ENCODE peak calls at places on chromosomes 1 and 21, in four cellular contexts. P is SK-N-SH, G is GM12878, K is K562. X is an unnamed sample.

GRCh38 chr1:31005617-31006166 is 59.8 kb downstream of the PUM1 start:
- DNase-seq in P (no peak), G (no peak), K (no peak), X (no peak)

GRCh38 chr21:37684115-37684493 is 232.2 kb downstream of the KCNJ6 start:
- DNase-seq in P (no peak), G (no peak), K (no peak), X (no peak)

GRCh38 chr21:27382404-27382803 is 415.5 kb upstream of the ADAMTS5 start:
- DNase-seq in P (no peak), G (no peak), K (no peak), X (no peak)

GRCh38 chr1:70140894-70141293 is 64.5 kb downstream of the LRRC40 start:
- DNase-seq in P (no peak), G (no peak), K (no peak), X (no peak)

GRCh38 chr1:48082271-48082925 is 85.2 kb upstream of the TRABD2B start:
- DNase-seq in P (peak; percentile 65), G (no peak), K (no peak), X (peak; percentile 27)

GRCh38 chr1:67162954-67163353 is 3.3 kb upstream of the IL23R start:
- DNase-seq in P (no peak), G (no peak), K (no peak), X (no peak)

GRCh38 chr1:116166011-116166571 is 54.9 kb downstream of the MAB21L3 start:
- DNase-seq in P (no peak), G (no peak), K (no peak), X (no peak)

GRCh38 chr1:230140221-230141001 is 73.4 kb downstream of the GALNT2 start:
- DNase-seq in P (no peak), G (no peak), K (no peak), X (no peak)

GRCh38 chr1:216616425-216616824 is 106.8 kb downstream of the ESRRG start:
- DNase-seq in P (no peak), G (no peak), K (no peak), X (no peak)

GRCh38 chr1:187665513-187665912 is 836.8 kb downstream of the PLA2G4A start:
- DNase-seq in P (no peak), G (no peak), K (no peak), X (no peak)

GRCh38 chr1:155127672-155128468 is at the start of gene EFNA1:
- DNase-seq in P (peak; percentile 84), G (no peak), K (peak; percentile 65), X (peak; percentile 71)

GRCh38 chr21:27771938-27772505 is 805.1 kb upstream of the ADAMTS5 start:
- DNase-seq in P (no peak), G (no peak), K (no peak), X (no peak)

GRCh38 chr1:50420689-50421365 is 2.4 kb downstream of the DMRTA2 start:
- DNase-seq in P (peak; percentile 54), G (no peak), K (no peak), X (peak; percentile 3)

GRCh38 chr1:21320410-21321107 is 30.3 kb upstream of the ECE1 start:
- DNase-seq in P (no peak), G (no peak), K (peak; percentile 59), X (no peak)

GRCh38 chr1:156494309-156494895 is 6.2 kb downstream of the MEF2D start:
- DNase-seq in P (no peak), G (no peak), K (no peak), X (no peak)

GRCh38 chr1:218674280-218674773 is 329.2 kb downstream of the TGFB2 start:
- DNase-seq in P (no peak), G (no peak), K (no peak), X (peak; percentile 31)

GRCh38 chr1:52403566-52404115 is 582 bp downstream of the ORC1 start:
- DNase-seq in P (peak; percentile 53), G (peak; percentile 41), K (peak; percentile 86), X (peak; percentile 61)

GRCh38 chr1:40658895-40659648 is 6.4 kb downstream of the RIMS3 start:
- DNase-seq in P (no peak), G (no peak), K (peak; percentile 67), X (no peak)

GRCh38 chr1:231335663-231336602 is 1.7 kb downstream of the EXOC8 start:
- DNase-seq in P (no peak), G (no peak), K (peak; percentile 21), X (no peak)

GRCh38 chr21:40681164-40681859 is 165.6 kb downstream of the DSCAM start:
- DNase-seq in P (peak; percentile 83), G (no peak), K (no peak), X (no peak)

GRCh38 chr1:112268408-112268807 is 127.6 kb upstream of the CTTNBP2NL start:
- DNase-seq in P (no peak), G (no peak), K (no peak), X (no peak)

GRCh38 chr1:156845055-156845952 is 13.6 kb downstream of the INSRR start:
- DNase-seq in P (peak; percentile 68), G (no peak), K (peak; percentile 66), X (no peak)

GRCh38 chr1:16430598-16430997 is 6.6 kb downstream of the SPATA21 start:
- DNase-seq in P (no peak), G (no peak), K (peak; percentile 81), X (peak; percentile 31)

GRCh38 chr1:239112092-239112491 is 274.3 kb upstream of the CHRM3 start:
- DNase-seq in P (no peak), G (no peak), K (no peak), X (no peak)

GRCh38 chr1:214702561-214702960 is 99.6 kb downstream of the CENPF start:
- DNase-seq in P (no peak), G (no peak), K (no peak), X (no peak)

GRCh38 chr21:44329086-44329889 is 9.9 kb downstream of the CFAP410 start:
- DNase-seq in P (peak; percentile 86), G (no peak), K (no peak), X (no peak)

GRCh38 chr1:71600023-71600422 is 519.2 kb upstream of the ZRANB2 start:
- DNase-seq in P (no peak), G (no peak), K (no peak), X (no peak)

GRCh38 chr1:33852711-33853110 is 11.2 kb upstream of the HMGB4 start:
- DNase-seq in P (no peak), G (no peak), K (no peak), X (no peak)

GRCh38 chr1:64097859-64098258 is 105.6 kb upstream of the UBE2U start:
- DNase-seq in P (no peak), G (no peak), K (no peak), X (no peak)

GRCh38 chr1:64095832-64096231 is 107.6 kb upstream of the UBE2U start:
- DNase-seq in P (no peak), G (no peak), K (no peak), X (no peak)

GRCh38 chr1:64098856-64099606 is 104.4 kb upstream of the UBE2U start:
- DNase-seq in P (no peak), G (no peak), K (no peak), X (no peak)

GRCh38 chr1:64098436-64098835 is 105.0 kb upstream of the UBE2U start:
- DNase-seq in P (no peak), G (no peak), K (no peak), X (no peak)

DNA sequence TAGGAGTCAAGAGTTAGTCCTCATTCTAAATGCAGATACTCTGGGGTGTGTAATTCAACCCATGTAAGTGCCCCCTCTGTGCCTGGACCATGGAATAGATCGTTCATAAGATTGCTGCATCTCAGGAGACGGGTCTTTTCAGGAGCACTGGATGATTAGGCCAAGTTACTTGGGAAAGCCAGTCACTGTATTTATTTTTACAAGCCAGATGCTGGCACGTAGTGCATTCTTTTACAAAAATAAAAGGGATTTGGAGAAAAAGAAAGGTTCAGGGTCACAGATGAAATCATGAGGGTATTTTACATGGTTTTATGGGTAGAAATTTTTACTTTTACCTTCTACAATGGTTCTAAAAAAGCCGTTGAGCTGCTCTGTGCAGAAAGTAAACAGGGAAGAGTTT is 102.6 kb upstream of the UBE2U start:
- DNase-seq in P (no peak), G (no peak), K (no peak), X (no peak)
- TF ChIP-seq FOXM1 in P (no peak), G (no peak), K (no peak), X (no peak)

GRCh38 chr1:24190970-24191570 is 4.0 kb upstream of the IFNLR1 start:
- DNase-seq in P (no peak), G (peak; percentile 80), K (no peak), X (no peak)

GRCh38 chr1:24186993-24187790 is at the start of gene IFNLR1:
- DNase-seq in P (peak; percentile 89), G (no peak), K (no peak), X (peak; percentile 77)

GRCh38 chr1:24186711-24186992 is 437 bp downstream of the IFNLR1 start:
- DNase-seq in P (no peak), G (no peak), K (no peak), X (no peak)

GRCh38 chr1:24191860-24192259 is 4.8 kb upstream of the IFNLR1 start:
- DNase-seq in P (no peak), G (no peak), K (peak; percentile 46), X (no peak)

DNA sequence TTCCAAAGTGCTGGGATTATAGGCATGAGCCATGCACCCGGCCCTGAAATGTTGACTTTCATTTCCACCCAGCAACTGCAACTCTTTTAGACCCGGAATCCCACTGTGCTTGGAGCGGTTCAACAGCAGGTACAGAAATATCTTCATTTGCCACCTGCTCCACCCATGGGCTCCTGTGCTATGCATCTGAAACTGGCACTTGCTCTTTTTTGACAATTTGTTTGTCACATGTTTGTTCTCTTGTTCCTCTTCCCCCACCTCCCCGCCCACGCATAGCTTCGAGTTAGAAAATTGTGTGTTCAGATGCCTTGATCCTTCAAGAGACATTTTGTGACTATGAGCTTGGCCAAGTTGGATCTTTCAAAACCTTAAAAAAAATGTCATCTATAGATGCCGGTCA is 2.4 kb upstream of the IFNLR1 start:
- DNase-seq in P (no peak), G (peak; percentile 80), K (no peak), X (no peak)
- TF ChIP-seq FOXM1 in P (no peak), G (no peak), K (no peak), X (no peak)

DNA sequence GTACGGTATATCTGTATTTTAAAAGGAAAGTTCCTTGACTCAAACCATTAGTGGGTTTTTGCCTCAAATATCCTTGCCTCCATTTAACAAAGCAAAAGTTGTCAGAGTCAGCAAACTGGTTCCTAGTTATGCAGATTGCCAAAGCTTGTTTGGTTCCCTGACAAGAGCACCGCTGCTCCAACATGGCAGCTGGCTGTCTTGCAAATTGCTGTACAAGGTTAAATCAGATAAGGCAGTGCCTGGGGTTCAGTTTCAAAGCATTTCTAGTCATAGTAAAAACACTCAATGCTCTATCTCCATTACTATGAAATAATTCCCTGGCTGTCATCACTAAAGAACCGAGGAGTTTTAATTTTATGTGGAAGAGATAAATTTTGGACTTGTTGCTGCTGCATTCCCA is 11.3 kb upstream of the CFAP107 start:
- DNase-seq in P (no peak), G (no peak), K (no peak), X (no peak)
- TF ChIP-seq FOXM1 in P (no peak), G (no peak), K (no peak), X (no peak)

DNA sequence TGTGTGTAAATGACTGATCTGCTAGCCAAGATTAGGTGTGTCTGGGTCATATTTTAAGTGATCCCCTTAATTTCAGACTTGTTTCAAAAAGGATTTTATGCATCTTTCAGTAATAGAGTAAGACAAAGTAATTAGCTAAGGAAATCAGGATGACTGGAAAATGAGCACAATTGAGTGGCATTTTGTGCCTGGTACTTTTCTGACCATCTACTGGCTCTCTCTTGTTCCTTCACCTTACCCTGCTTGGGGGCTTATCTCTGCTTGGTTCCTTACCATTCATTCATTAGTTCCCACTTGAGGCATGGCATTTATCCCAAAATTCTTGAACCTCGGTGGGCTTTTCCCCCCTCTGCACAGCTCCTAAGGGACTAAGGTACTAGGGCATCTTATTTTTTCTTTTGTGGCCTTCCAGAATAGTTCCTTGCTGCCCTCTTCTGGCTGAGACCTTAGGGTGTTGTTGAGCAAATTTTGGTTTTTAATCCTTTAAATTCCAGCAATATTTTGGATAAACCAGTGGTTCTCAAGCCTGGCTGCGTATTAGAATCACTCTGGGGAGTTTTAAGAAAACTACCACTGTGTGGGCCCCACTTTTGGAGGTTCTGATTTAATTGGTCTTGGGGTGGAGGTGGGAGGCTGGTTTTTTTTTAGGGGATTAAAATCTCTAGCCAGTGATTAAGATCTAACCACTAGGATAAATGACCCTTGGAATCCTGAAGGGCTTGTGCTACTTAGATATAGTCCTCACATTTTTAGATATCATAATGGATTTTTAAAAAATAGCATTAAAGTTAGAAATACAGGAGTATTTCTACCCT is 50.8 kb downstream of the HS2ST1 start:
- DNase-seq in P (peak; percentile 40), G (no peak), K (peak; percentile 24), X (peak; percentile 47)
- TF ChIP-seq FOXM1 in P (no peak), G (no peak), K (no peak), X (no peak)